ENCODE peak calls at places on chromosomes 4 and X, in five cellular contexts. T is A673, L is Peyer's patch, V is DND-41, K is cardiac muscle cell. U is an unnamed sample.
A peak's percentile ranks its signal among the peaks of the same experiment; 100 is the strongest.

GRCh38 chr4:140296871-140297570 is 76.4 kb upstream of the SCOC start:
- DNase-seq in T (no peak), L (peak; percentile 48), V (no peak), K (no peak), U (no peak)

GRCh38 chrX:107562482-107562881 is 65.8 kb upstream of the PRPS1 start:
- DNase-seq in T (no peak), L (no peak), V (no peak), K (peak; percentile 64), U (no peak)

GRCh38 chr4:23991444-23991843 is 101.6 kb upstream of the PPARGC1A start:
- DNase-seq in T (no peak), L (no peak), V (no peak), K (no peak), U (no peak)

GRCh38 chr4:80685219-80685618 is 345.3 kb upstream of the BMP3 start:
- DNase-seq in T (no peak), L (no peak), V (no peak), K (no peak), U (no peak)

GRCh38 chrX:111376897-111377601 is 34.9 kb downstream of the DCX start:
- DNase-seq in T (no peak), L (no peak), V (no peak), K (no peak), U (no peak)

GRCh38 chr4:42719257-42719656 is 62.4 kb upstream of the ATP8A1 start:
- DNase-seq in T (no peak), L (no peak), V (no peak), K (no peak), U (no peak)

GRCh38 chr4:76306882-76307669 is 543 bp downstream of the STBD1 start:
- DNase-seq in T (peak; percentile 1), L (peak; percentile 78), V (no peak), K (peak; percentile 55), U (peak; percentile 60)

GRCh38 chr4:55138367-55138766 is 13.0 kb upstream of the KDR start:
- DNase-seq in T (no peak), L (no peak), V (no peak), K (no peak), U (no peak)

GRCh38 chr4:148447672-148448071 is 5.5 kb upstream of the NR3C2 start:
- DNase-seq in T (peak; percentile 64), L (no peak), V (no peak), K (no peak), U (no peak)

GRCh38 chr4:184170996-184171395 is 46.7 kb downstream of the ENPP6 start:
- DNase-seq in T (no peak), L (no peak), V (no peak), K (peak; percentile 26), U (no peak)

GRCh38 chr4:12595986-12596385 is 888.2 kb downstream of the RAB28 start:
- DNase-seq in T (no peak), L (no peak), V (no peak), K (no peak), U (no peak)

GRCh38 chr4:105225500-105225899 is 78.8 kb downstream of the TET2 start:
- DNase-seq in T (no peak), L (no peak), V (no peak), K (no peak), U (no peak)

GRCh38 chr4:153522800-153523089 is 56.6 kb downstream of the TMEM131L start:
- DNase-seq in T (no peak), L (no peak), V (peak; percentile 74), K (no peak), U (no peak)

GRCh38 chr4:120809518-120809917 is 113.0 kb downstream of the PRDM5 start:
- DNase-seq in T (no peak), L (no peak), V (no peak), K (no peak), U (no peak)

GRCh38 chr4:63505714-63506460 is 903.4 kb downstream of the TECRL start:
- DNase-seq in T (no peak), L (no peak), V (no peak), K (no peak), U (no peak)

GRCh38 chr4:152206185-152206584 is 329.7 kb downstream of the FBXW7 start:
- DNase-seq in T (no peak), L (no peak), V (no peak), K (peak; percentile 14), U (no peak)

GRCh38 chr4:7255996-7256395 is 63.7 kb downstream of the SORCS2 start:
- DNase-seq in T (no peak), L (no peak), V (no peak), K (no peak), U (no peak)

GRCh38 chrX:15600071-15600470 is 689 bp downstream of the ACE2 start:
- DNase-seq in T (no peak), L (no peak), V (no peak), K (no peak), U (no peak)

GRCh38 chrX:57380026-57380796 is 93.7 kb downstream of the FAAH2 start:
- DNase-seq in T (no peak), L (no peak), V (no peak), K (no peak), U (no peak)

GRCh38 chr4:14168919-14169318 is 541.4 kb upstream of the BOD1L1 start:
- DNase-seq in T (peak; percentile 39), L (peak; percentile 68), V (no peak), K (peak; percentile 75), U (no peak)

GRCh38 chr4:141713771-141714445 is 77.5 kb downstream of the IL15 start:
- DNase-seq in T (no peak), L (no peak), V (no peak), K (peak; percentile 35), U (no peak)

GRCh38 chrX:110425222-110425621 is 66.6 kb downstream of the RTL9 start:
- DNase-seq in T (no peak), L (no peak), V (no peak), K (no peak), U (no peak)

GRCh38 chr4:4820739-4821138 is 38.7 kb upstream of the MSX1 start:
- DNase-seq in T (no peak), L (no peak), V (no peak), K (no peak), U (no peak)

GRCh38 chr4:4819213-4819606 is 40.3 kb upstream of the MSX1 start:
- DNase-seq in T (no peak), L (no peak), V (no peak), K (no peak), U (no peak)

GRCh38 chr4:4818440-4819212 is 40.8 kb upstream of the MSX1 start:
- DNase-seq in T (no peak), L (no peak), V (no peak), K (no peak), U (no peak)

GRCh38 chr4:4821577-4821976 is 37.9 kb upstream of the MSX1 start:
- DNase-seq in T (no peak), L (no peak), V (no peak), K (no peak), U (no peak)

DNA sequence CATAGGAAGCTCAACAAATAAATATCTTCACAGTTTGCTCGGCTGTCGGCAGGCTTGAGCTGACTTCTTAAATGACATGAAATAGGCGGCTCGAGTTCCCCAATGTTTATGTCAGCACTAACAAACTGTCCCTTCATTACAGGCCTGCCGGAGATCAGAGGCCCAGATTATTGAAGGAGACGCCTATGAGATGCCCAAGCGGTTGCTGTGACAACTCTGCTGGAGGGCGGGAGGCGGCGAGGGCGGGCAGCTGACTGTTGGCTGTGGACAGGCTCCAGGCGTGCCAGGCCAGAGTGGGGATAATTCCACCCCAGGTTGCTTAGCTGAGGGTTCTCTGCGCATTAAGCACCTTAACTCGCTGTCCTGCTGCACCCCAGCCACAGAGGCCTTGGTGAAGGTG is 39.2 kb upstream of the MSX1 start:
- DNase-seq in T (no peak), L (no peak), V (no peak), K (no peak), U (no peak)
- H3K9me3 ChIP-seq in T (no peaks in the 10 kb centered on the region), L (no peaks in the 10 kb centered on the region), V (no peaks in the 10 kb centered on the region), K (no peaks in the 10 kb centered on the region), U (peaks cover 29% of the 10 kb centered on the region)

DNA sequence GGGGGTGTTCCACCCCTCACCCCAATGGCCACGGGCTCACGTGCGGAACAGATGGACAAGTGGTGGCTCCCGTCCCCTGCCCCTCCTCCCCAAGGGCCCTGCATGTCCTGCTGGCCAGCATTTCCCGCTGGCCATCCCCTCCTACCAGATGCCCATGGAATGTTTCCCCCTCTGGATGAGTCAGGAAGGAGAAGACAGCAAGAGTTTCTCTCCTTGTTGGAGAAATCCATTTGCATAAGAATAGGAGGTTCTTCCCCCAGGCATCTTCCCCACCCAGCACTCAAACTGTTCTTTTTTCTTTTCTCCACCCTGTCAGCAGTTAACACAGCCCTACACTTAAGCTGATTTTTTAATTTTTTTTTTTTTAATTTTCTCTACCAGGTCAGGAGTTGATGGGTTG is 305.6 kb upstream of the NDST4 start:
- DNase-seq in T (peak; percentile 2), L (no peak), V (no peak), K (no peak), U (no peak)
- H3K9me3 ChIP-seq in T (peaks cover 17% of the 10 kb centered on the region), L (no peaks in the 10 kb centered on the region), V (peaks cover 6% of the 10 kb centered on the region), K (no peaks in the 10 kb centered on the region), U (no peaks in the 10 kb centered on the region)

GRCh38 chr4:807792-808191 is 18.1 kb downstream of the CPLX1 start:
- DNase-seq in T (no peak), L (no peak), V (no peak), K (no peak), U (no peak)

GRCh38 chr4:801436-802124 is 24.3 kb downstream of the CPLX1 start:
- DNase-seq in T (no peak), L (no peak), V (no peak), K (no peak), U (no peak)

GRCh38 chr4:808860-809570 is 16.9 kb downstream of the CPLX1 start:
- DNase-seq in T (no peak), L (no peak), V (no peak), K (peak; percentile 19), U (no peak)

GRCh38 chr4:804804-805203 is 21.1 kb downstream of the CPLX1 start:
- DNase-seq in T (no peak), L (no peak), V (no peak), K (no peak), U (no peak)

DNA sequence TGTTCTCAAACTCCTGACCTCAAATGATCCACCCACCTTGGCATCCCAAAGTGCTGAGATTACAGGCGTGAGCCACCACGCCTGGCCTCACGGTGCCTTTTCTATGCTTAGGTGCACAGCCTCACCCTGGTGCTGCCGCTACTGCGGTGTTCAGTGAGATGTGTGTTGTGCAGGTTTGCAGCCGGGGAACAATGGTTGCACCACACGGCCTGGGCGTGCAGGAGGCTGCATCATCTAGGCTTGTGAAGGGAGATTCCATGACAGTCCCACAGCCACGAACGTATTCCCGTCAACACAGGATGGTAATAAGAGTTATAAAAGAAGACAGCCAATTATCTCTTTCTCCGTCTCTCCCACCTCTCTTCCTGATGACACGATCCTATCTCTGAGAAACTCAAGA is 22.0 kb downstream of the CPLX1 start:
- DNase-seq in T (no peak), L (no peak), V (no peak), K (no peak), U (no peak)
- H3K9me3 ChIP-seq in T (no peaks in the 10 kb centered on the region), L (no peaks in the 10 kb centered on the region), V (no peaks in the 10 kb centered on the region), K (no peaks in the 10 kb centered on the region), U (no peaks in the 10 kb centered on the region)

GRCh38 chrX:128457674-128458073 is 405.5 kb upstream of the ACTRT1 start:
- DNase-seq in T (no peak), L (no peak), V (no peak), K (no peak), U (no peak)
- H3K9me3 ChIP-seq in T (no peaks in the 10 kb centered on the region), L (no peaks in the 10 kb centered on the region), V (no peaks in the 10 kb centered on the region), K (no peaks in the 10 kb centered on the region), U (no peaks in the 10 kb centered on the region)

DNA sequence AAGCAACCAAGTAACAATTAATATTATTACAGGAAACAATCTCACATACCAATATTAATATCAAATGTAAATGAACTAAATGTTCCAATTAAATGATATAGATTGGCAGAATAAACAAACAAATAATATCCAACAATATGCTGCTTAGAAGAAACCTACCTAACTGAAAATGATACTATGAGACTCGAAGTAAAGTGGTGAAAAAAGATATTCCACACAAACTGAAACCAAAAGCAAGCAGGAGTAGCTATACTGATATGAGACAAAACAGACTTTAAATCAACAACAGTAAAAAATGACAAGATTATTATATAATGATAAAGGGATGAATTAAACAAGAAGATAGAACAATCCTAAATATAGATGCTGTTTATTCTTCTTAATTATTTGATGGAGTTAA is 140.1 kb downstream of the SPANXN4 start:
- DNase-seq in T (no peak), L (no peak), V (no peak), K (no peak), U (no peak)
- H3K9me3 ChIP-seq in T (peaks cover 24% of the 10 kb centered on the region), L (no peaks in the 10 kb centered on the region), V (no peaks in the 10 kb centered on the region), K (no peaks in the 10 kb centered on the region), U (no peaks in the 10 kb centered on the region)